ENCODE peak calls at places on chromosomes 4 and X, in five cellular contexts. R, O, M, T and B are unnamed samples.

GRCh38 chr4:35772291-35772690 is 472.0 kb downstream of the ARAP2 start:
- DNase-seq in R (no peak), T (no peak), M (no peak), O (no peak), B (no peak)

GRCh38 chr4:89447543-89447942 is 139.9 kb upstream of the GPRIN3 start:
- DNase-seq in M (no peak), R (no peak), T (no peak), O (no peak), B (no peak)

GRCh38 chr4:101114936-101115372 is 232.4 kb downstream of the PPP3CA start:
- DNase-seq in R (no peak), O (no peak), T (no peak), M (no peak), B (no peak)

GRCh38 chrX:153520286-153520917 is 3.0 kb downstream of the ATP2B3 start:
- DNase-seq in T (no peak), R (no peak), O (no peak), M (no peak), B (no peak)

GRCh38 chr4:15303052-15303641 is 124.7 kb upstream of the C1QTNF7 start:
- DNase-seq in O (peak; percentile 66), R (no peak), M (no peak), T (no peak), B (no peak)

GRCh38 chr4:152045781-152046571 is 285.2 kb upstream of the GATB start:
- DNase-seq in M (no peak), R (peak; percentile 44), O (no peak), T (peak; percentile 69), B (peak; percentile 38)

GRCh38 chr4:25031077-25031606 is 396 bp upstream of the LGI2 start:
- DNase-seq in M (peak; percentile 18), R (peak; percentile 27), O (no peak), T (no peak), B (no peak)

GRCh38 chr4:117064297-117064696 is 21.1 kb downstream of the TRAM1L1 start:
- DNase-seq in M (no peak), T (no peak), O (no peak), R (no peak), B (no peak)

GRCh38 chr4:149264093-149264733 is 551.4 kb downstream of the IQCM start:
- DNase-seq in O (no peak), T (no peak), R (no peak), M (no peak), B (peak; percentile 31)

GRCh38 chr4:115154826-115155225 is 41.4 kb upstream of the NDST4 start:
- DNase-seq in O (peak; percentile 16), M (no peak), T (no peak), R (peak; percentile 10), B (no peak)

GRCh38 chr4:173415092-173415491 is 16.2 kb upstream of the SCRG1 start:
- DNase-seq in R (no peak), O (no peak), T (no peak), M (no peak), B (no peak)

GRCh38 chr4:165378763-165379631 is at the start of gene CPE:
- DNase-seq in R (peak; percentile 75), M (peak; percentile 78), O (no peak), T (peak; percentile 82), B (no peak)

GRCh38 chr4:150211821-150212445 is 133.7 kb downstream of the DCLK2 start:
- DNase-seq in R (no peak), T (no peak), M (no peak), O (peak; percentile 92), B (no peak)

GRCh38 chrX:41759817-41760216 is 35.8 kb downstream of the GPR82 start:
- DNase-seq in M (no peak), R (no peak), T (no peak), O (no peak), B (peak; percentile 13)

GRCh38 chr4:100895572-100896197 is 377.9 kb upstream of the EMCN start:
- DNase-seq in M (no peak), T (no peak), O (no peak), R (no peak), B (no peak)

GRCh38 chrX:38175140-38175539 is 45.5 kb downstream of the SRPX start:
- DNase-seq in O (no peak), T (no peak), M (no peak), R (peak; percentile 50), B (peak; percentile 34)

GRCh38 chrX:40154229-40154852 is 56.6 kb upstream of the BCOR start:
- DNase-seq in R (peak; percentile 90), O (no peak), M (no peak), T (no peak), B (peak; percentile 76)

GRCh38 chrX:107205770-107206696 is at the start of the genes DNAAF6 and NUP62CL:
- DNase-seq in M (peak; percentile 8), R (peak; percentile 85), O (no peak), T (peak; percentile 81), B (peak; percentile 96)

GRCh38 chrX:16002185-16002584 is 121.2 kb upstream of the GRPR start:
- DNase-seq in T (no peak), R (no peak), M (no peak), O (no peak), B (no peak)

GRCh38 chrX:15883540-15883863 is 28.9 kb upstream of the AP1S2 start:
- DNase-seq in R (no peak), T (no peak), O (no peak), M (no peak), B (no peak)

GRCh38 chr4:5924466-5925125 is 31.7 kb upstream of the CRMP1 start:
- DNase-seq in R (no peak), M (no peak), O (no peak), T (no peak), B (no peak)

GRCh38 chrX:39595977-39596376 is 501.8 kb downstream of the BCOR start:
- DNase-seq in M (no peak), T (no peak), O (no peak), R (no peak), B (no peak)